ENCODE peak calls at places on chromosomes 5 and 9, in nine cellular contexts. Z is amniotic stem cell; E is stimulated activated CD8-positive, alpha-beta memory T cell treated with anti-CD3 and anti-CD28 coated beads, Interleukin-15, amount 100 ng/mL, for 1 hour; T is NCI-H187; J is HFF-Myc; Q is cardiac septum; X is astrocyte of the spinal cord; S is BE2C; G is endodermal cell. Y is an unnamed sample.

GRCh38 chr5:119483155-119483554 is 30.9 kb downstream of the HSD17B4 start:
- DNase-seq in J (no peak), S (no peak), Z (no peak), X (no peak), Q (no peak), G (no peak), E (no peak), T (no peak), Y (no peak)

GRCh38 chr5:125538469-125538868 is 792.0 kb upstream of the ZNF608 start:
- DNase-seq in G (no peak), Z (no peak), X (no peak), T (no peak), Q (no peak), E (no peak), S (no peak), J (no peak), Y (no peak)

GRCh38 chr9:11933926-11934325 is 759.3 kb upstream of the TYRP1 start:
- DNase-seq in T (no peak), Z (no peak), Q (no peak), E (no peak), X (peak; percentile 84), G (no peak), J (no peak), S (no peak), Y (no peak)

GRCh38 chr9:68597362-68597997 is 56.8 kb upstream of the TMEM252 start:
- DNase-seq in Z (no peak), X (no peak), J (no peak), T (no peak), E (no peak), G (no peak), Q (no peak), S (no peak), Y (no peak)

GRCh38 chr5:126723643-126724042 is 53.3 kb upstream of the LMNB1 start:
- DNase-seq in E (no peak), X (no peak), Q (no peak), S (no peak), Z (no peak), G (no peak), T (no peak), J (no peak), Y (no peak)

GRCh38 chr9:88980732-88981336 is 10.4 kb upstream of the S1PR3 start:
- DNase-seq in T (no peak), Z (no peak), X (peak; percentile 68), J (peak; percentile 38), Q (no peak), G (no peak), E (no peak), S (no peak), Y (no peak)

GRCh38 chr5:17113174-17113941 is 104.1 kb upstream of the BASP1 start:
- DNase-seq in E (no peak), J (no peak), Z (no peak), Q (no peak), S (no peak), G (no peak), T (no peak), X (peak; percentile 80), Y (no peak)

GRCh38 chr9:88933607-88934379 is 57.5 kb upstream of the S1PR3 start:
- DNase-seq in E (no peak), J (no peak), G (no peak), Q (no peak), Z (no peak), T (no peak), S (no peak), X (no peak), Y (no peak)

GRCh38 chr9:127222388-127223095 is 42.0 kb upstream of the GARNL3 start:
- DNase-seq in Z (no peak), S (no peak), E (no peak), J (no peak), T (no peak), Q (no peak), X (no peak), G (peak; percentile 11), Y (no peak)

GRCh38 chr5:91591076-91591475 is 208.0 kb upstream of the ARRDC3 start:
- DNase-seq in T (no peak), J (peak; percentile 4), E (no peak), Z (no peak), Q (no peak), S (no peak), G (no peak), X (peak; percentile 8), Y (no peak)

GRCh38 chr5:134994560-134995156 is 27.0 kb downstream of the CATSPER3 start:
- DNase-seq in T (no peak), Q (no peak), S (no peak), G (no peak), E (no peak), Z (no peak), J (no peak), X (no peak), Y (no peak)

GRCh38 chr9:83449981-83450380 is 88.2 kb downstream of the FRMD3 start:
- DNase-seq in J (no peak), E (no peak), G (no peak), Z (no peak), S (no peak), Q (no peak), X (no peak), T (no peak), Y (no peak)

GRCh38 chr5:138240690-138241385 is 27.7 kb upstream of the CDC23 start:
- DNase-seq in Q (no peak), S (no peak), J (no peak), Z (no peak), T (no peak), G (no peak), X (no peak), E (no peak), Y (no peak)

Y was measured in NK-92 treated with Interleukin-12 subunit alpha and Interleukin-12 subunit beta, amount 100 ng/mL, for 24 hours.